ENCODE peak calls at places on chromosomes 11 and 22, in five cellular contexts. One of them, this sample, is unnamed.

GRCh38 chr11:99015634-99016454 is 4.9 kb upstream of the CNTN5 start:
- DNase-seq in mucosa of descending colon: no peak
- DNase-seq in stimulated activated CD4-positive, alpha-beta T cell treated with anti-CD3 and anti-CD28 coated beads, TNF-alpha, amount 100 ng/mL, for 24 hours: no peak
- DNase-seq in IMR-90: peak; percentile 51
- DNase-seq in H54: no peak
- DNase-seq in this sample: no peak

GRCh38 chr11:8532475-8532874 is 61.6 kb downstream of the STK33 start:
- DNase-seq in IMR-90: no peak
- DNase-seq in stimulated activated CD4-positive, alpha-beta T cell treated with anti-CD3 and anti-CD28 coated beads, TNF-alpha, amount 100 ng/mL, for 24 hours: no peak
- DNase-seq in H54: no peak
- DNase-seq in mucosa of descending colon: no peak
- DNase-seq in this sample: no peak

GRCh38 chr22:44454113-44454769 is 43.8 kb downstream of the RTL6 start:
- DNase-seq in stimulated activated CD4-positive, alpha-beta T cell treated with anti-CD3 and anti-CD28 coated beads, TNF-alpha, amount 100 ng/mL, for 24 hours: no peak
- DNase-seq in IMR-90: no peak
- DNase-seq in H54: no peak
- DNase-seq in mucosa of descending colon: no peak
- DNase-seq in this sample: no peak

GRCh38 chr11:11215944-11216343 is 137.1 kb downstream of the CSNK2A3 start:
- DNase-seq in stimulated activated CD4-positive, alpha-beta T cell treated with anti-CD3 and anti-CD28 coated beads, TNF-alpha, amount 100 ng/mL, for 24 hours: no peak
- DNase-seq in IMR-90: no peak
- DNase-seq in H54: no peak
- DNase-seq in mucosa of descending colon: no peak
- DNase-seq in this sample: no peak

GRCh38 chr11:79626135-79626748 is 185.4 kb upstream of the TENM4 start:
- DNase-seq in H54: no peak
- DNase-seq in stimulated activated CD4-positive, alpha-beta T cell treated with anti-CD3 and anti-CD28 coated beads, TNF-alpha, amount 100 ng/mL, for 24 hours: no peak
- DNase-seq in mucosa of descending colon: no peak
- DNase-seq in IMR-90: peak; percentile 2
- DNase-seq in this sample: no peak

GRCh38 chr11:14021738-14022137 is 59.2 kb downstream of the SPON1 start:
- DNase-seq in IMR-90: no peak
- DNase-seq in H54: no peak
- DNase-seq in stimulated activated CD4-positive, alpha-beta T cell treated with anti-CD3 and anti-CD28 coated beads, TNF-alpha, amount 100 ng/mL, for 24 hours: no peak
- DNase-seq in mucosa of descending colon: no peak
- DNase-seq in this sample: no peak

GRCh38 chr22:18994780-18995711 is 59.0 kb upstream of the PRODH start:
- DNase-seq in IMR-90: no peak
- DNase-seq in stimulated activated CD4-positive, alpha-beta T cell treated with anti-CD3 and anti-CD28 coated beads, TNF-alpha, amount 100 ng/mL, for 24 hours: no peak
- DNase-seq in H54: no peak
- DNase-seq in mucosa of descending colon: no peak
- DNase-seq in this sample: no peak

GRCh38 chr11:7495997-7496545 is 10.8 kb downstream of the OLFML1 start:
- DNase-seq in stimulated activated CD4-positive, alpha-beta T cell treated with anti-CD3 and anti-CD28 coated beads, TNF-alpha, amount 100 ng/mL, for 24 hours: no peak
- DNase-seq in H54: no peak
- DNase-seq in IMR-90: no peak
- DNase-seq in mucosa of descending colon: no peak
- DNase-seq in this sample: no peak

GRCh38 chr22:30224161-30224857 is 22.2 kb downstream of the LIF start:
- DNase-seq in IMR-90: no peak
- DNase-seq in mucosa of descending colon: no peak
- DNase-seq in stimulated activated CD4-positive, alpha-beta T cell treated with anti-CD3 and anti-CD28 coated beads, TNF-alpha, amount 100 ng/mL, for 24 hours: no peak
- DNase-seq in H54: no peak
- DNase-seq in this sample: peak; percentile 47

This sample was measured in T1000.